ENCODE peak calls at places on chromosomes 16 and 17, in six cellular contexts. Z is HepG2, R is GM12878, G is A549, O is K562, H is upper lobe of left lung. U is an unnamed sample.

GRCh38 chr16:66618588-66618987 is 14.1 kb downstream of the CMTM3 start:
- ATAC-seq in Z (no peak), R (no peak), G (peak; percentile 32), O (peak; percentile 12), H (no peak), U (peak; percentile 80)

GRCh38 chr16:88062341-88062861 is 111.2 kb downstream of the BANP start:
- ATAC-seq in Z (no peak), R (no peak), G (no peak), O (no peak), H (no peak), U (peak; percentile 81)

GRCh38 chr17:15900871-15901270 is 44.1 kb upstream of the ADORA2B start:
- ATAC-seq in Z (no peak), R (peak; percentile 89), G (peak; percentile 39), O (no peak), H (no peak), U (no peak)

GRCh38 chr17:67194134-67194533 is 50.9 kb downstream of the HELZ start:
- ATAC-seq in Z (peak; percentile 44), R (no peak), G (peak; percentile 47), O (no peak), H (no peak), U (peak; percentile 46)

GRCh38 chr17:9842057-9842758 is 16.5 kb downstream of the GLP2R start:
- ATAC-seq in Z (peak; percentile 89), R (no peak), G (peak; percentile 68), O (no peak), H (peak; percentile 55), U (peak; percentile 88)

GRCh38 chr17:55327225-55328088 is 62.7 kb downstream of the HLF start:
- ATAC-seq in Z (peak; percentile 65), R (no peak), G (peak; percentile 61), O (no peak), H (no peak), U (no peak)

GRCh38 chr17:28901866-28902818 is 737 bp downstream of the DHRS13 start:
- ATAC-seq in Z (peak; percentile 61), R (peak; percentile 42), G (peak; percentile 45), O (peak; percentile 50), H (no peak), U (peak; percentile 53)

GRCh38 chr17:46154151-46154816 is 38.9 kb downstream of the KANSL1 start:
- ATAC-seq in Z (no peak), R (no peak), G (peak; percentile 17), O (peak; percentile 4), H (no peak), U (no peak)

GRCh38 chr17:518047-518735 is 165.6 kb upstream of the RPH3AL start:
- ATAC-seq in Z (no peak), R (no peak), G (no peak), O (no peak), H (no peak), U (no peak)

GRCh38 chr16:30604316-30604947 is 5.8 kb downstream of the ZNF689 start:
- ATAC-seq in Z (peak; percentile 35), R (no peak), G (no peak), O (no peak), H (peak; percentile 56), U (no peak)

GRCh38 chr17:39716073-39716818 is 14.1 kb downstream of the MIEN1 start:
- ATAC-seq in Z (peak; percentile 13), R (no peak), G (no peak), O (no peak), H (no peak), U (no peak)

GRCh38 chr17:73944366-73944765 is 259.1 kb upstream of the RPL38 start:
- ATAC-seq in Z (no peak), R (no peak), G (no peak), O (no peak), H (no peak), U (no peak)

GRCh38 chr17:64085650-64086005 is 44.3 kb downstream of the ERN1 start:
- ATAC-seq in Z (no peak), R (no peak), G (no peak), O (peak; percentile 62), H (no peak), U (no peak)

DNA sequence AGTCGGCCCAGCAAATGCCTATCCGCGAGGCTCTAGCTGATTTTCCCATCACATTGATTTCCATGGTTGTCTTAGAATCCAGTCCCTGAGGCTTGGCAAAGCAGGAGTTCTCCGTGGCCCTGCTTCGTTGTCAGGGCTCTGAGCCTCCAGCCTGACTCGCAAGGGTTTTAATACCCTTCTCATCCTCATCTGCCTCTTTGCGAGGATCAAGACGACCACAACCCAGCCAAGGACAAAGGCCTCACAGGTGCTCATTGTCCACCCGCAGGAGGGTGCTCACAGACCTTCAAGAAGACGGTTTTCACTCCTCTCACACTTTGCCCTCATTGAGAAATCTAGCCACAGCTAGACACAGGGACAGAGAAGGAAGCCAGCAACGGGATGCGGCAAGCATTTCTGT is 610.8 kb downstream of the KCNJ18 start:
- ATAC-seq in Z (no peak), R (no peak), G (no peak), O (no peak), H (no peak), U (no peak)
- H3K9me3 ChIP-seq in Z (no peaks in the 10 kb centered on the region), R (no peaks in the 10 kb centered on the region), G (peaks cover 4% of the 10 kb centered on the region), O (peaks cover 11% of the 10 kb centered on the region), H (peaks cover 34% of the 10 kb centered on the region), U (no peaks in the 10 kb centered on the region)

DNA sequence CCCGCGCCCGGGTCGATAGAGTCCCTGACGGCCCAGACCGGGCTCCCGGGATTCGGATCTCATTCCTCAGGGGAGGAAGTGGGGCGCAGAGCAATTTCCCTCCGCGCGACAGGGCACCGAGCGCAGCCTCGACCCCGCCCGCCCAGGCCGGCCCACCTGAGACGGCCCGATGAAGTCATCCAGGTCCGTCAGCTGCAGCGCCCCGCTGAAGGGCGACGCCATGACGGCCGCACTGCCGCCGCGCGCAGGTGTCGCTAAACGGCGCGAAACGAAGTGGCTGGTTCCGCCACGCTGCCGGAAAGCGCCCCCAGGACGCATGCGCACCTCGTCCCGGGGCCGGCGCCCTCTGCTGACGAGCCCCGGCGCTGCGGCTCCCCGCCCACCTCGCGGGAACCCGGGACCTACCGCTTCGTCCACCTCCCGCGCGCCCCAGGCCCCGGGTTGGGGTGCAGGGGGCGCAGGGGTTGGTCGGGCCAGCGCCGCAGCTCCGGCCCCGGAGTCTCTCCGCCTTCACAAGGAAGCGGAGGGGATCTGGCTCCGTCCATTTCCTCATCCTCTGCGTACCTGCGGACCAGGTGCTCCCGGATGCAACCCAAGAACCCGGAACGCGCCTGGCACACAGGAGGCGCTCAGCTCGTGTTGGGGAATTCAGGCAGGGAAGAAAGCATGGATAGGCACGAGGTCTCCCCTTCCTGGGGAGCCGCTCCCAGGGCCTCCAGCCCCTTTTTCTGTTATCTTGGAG is at the start of gene CIAO3:
- ATAC-seq in Z (peak; percentile 85), R (peak; percentile 89), G (peak; percentile 75), O (peak; percentile 93), H (peak; percentile 91), U (peak; percentile 92)
- TF ChIP-seq EP300 in Z (no peak), R (no peak), G (no peak), O (peak; percentile 10), H (peak; percentile 98), U (no peak)

GRCh38 chr16:9481749-9482148 is 390.3 kb downstream of the HAPSTR1 start:
- ATAC-seq in Z (no peak), R (no peak), G (no peak), O (no peak), H (no peak), U (no peak)

GRCh38 chr16:9479008-9479407 is 387.6 kb downstream of the HAPSTR1 start:
- ATAC-seq in Z (no peak), R (no peak), G (no peak), O (no peak), H (no peak), U (no peak)

GRCh38 chr16:9484436-9484835 is 393.0 kb downstream of the HAPSTR1 start:
- ATAC-seq in Z (no peak), R (no peak), G (no peak), O (no peak), H (no peak), U (no peak)

GRCh38 chr16:9476744-9477143 is 385.3 kb downstream of the HAPSTR1 start:
- ATAC-seq in Z (no peak), R (peak; percentile 47), G (no peak), O (no peak), H (no peak), U (no peak)

GRCh38 chr16:9480503-9480902 is 389.1 kb downstream of the HAPSTR1 start:
- ATAC-seq in Z (no peak), R (no peak), G (no peak), O (no peak), H (no peak), U (no peak)
- H3K9me3 ChIP-seq in Z (no peaks in the 10 kb centered on the region), R (no peaks in the 10 kb centered on the region), G (no peaks in the 10 kb centered on the region), O (no peaks in the 10 kb centered on the region), H (no peaks in the 10 kb centered on the region), U (no peaks in the 10 kb centered on the region)

GRCh38 chr17:44108440-44109311 is 14.8 kb downstream of the HDAC5 start:
- ATAC-seq in Z (peak; percentile 78), R (no peak), G (peak; percentile 79), O (peak; percentile 73), H (peak; percentile 75), U (peak; percentile 92)
- TF ChIP-seq EP300 in Z (no peak), R (no peak), G (peak; percentile 34), O (no peak), H (no peak), U (no peak)

DNA sequence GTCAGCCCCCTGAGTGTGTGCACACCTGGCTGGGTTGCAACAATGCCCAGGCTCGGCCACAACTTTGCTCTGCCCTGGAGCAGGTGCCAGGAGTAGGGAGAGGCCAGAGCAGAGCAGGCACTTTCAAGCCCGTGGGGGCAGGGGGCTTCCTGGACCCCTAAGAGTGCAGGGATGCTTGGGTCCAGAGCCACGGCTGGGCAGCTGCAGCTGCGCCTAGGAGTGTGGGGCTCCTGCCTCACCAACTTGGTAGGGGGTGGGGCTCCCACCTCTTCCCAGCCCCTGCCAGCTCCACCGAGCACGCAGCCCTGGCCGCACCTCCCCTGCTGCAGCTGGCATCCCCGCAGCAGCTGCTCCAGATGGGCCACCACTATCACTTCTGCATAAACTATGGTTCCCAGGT is 7.8 kb downstream of the OR3A2 start:
- ATAC-seq in Z (no peak), R (no peak), G (no peak), O (no peak), H (no peak), U (no peak)
- H3K9me3 ChIP-seq in Z (no peaks in the 10 kb centered on the region), R (no peaks in the 10 kb centered on the region), G (peaks cover 2% of the 10 kb centered on the region), O (no peaks in the 10 kb centered on the region), H (peaks cover 8% of the 10 kb centered on the region), U (no peaks in the 10 kb centered on the region)

DNA sequence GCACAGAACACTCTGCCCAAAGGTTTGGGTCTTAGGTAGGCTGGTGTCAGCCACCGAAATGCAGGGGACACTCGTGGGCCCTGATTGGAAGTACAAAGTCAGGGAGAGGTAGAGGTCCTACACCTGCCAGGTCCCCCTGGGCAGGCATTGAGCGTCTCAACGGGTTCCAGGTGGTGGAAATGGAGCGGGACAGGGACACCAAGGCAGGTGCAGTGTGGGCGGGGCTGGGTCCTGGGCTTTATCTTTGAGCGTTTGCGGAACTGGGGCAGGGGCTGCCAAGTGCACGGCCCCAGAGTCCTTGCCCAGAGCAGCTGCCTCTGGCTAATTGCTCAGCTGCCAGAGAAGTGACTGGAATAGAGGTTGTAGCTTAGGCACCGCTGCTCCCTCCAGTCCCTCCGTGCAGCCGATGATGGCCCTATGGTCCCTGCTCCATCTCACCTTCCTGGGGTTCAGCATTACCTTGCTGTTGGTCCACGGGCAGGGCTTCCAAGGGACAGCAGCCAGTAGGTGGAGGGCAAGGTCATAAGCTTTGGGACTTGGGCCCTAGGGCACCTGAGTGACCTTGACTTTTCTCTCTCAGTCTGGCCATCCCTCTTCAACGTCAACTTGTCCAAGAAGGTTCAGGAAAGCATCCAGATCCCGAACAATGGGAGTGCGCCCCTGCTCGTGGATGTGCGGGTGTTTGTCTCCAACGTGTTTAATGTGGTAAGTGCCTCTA is at the start of gene ZACN:
- ATAC-seq in Z (no peak), R (no peak), G (no peak), O (no peak), H (no peak), U (no peak)
- TF ChIP-seq EP300 in Z (no peak), R (no peak), G (no peak), O (no peak), H (no peak), U (no peak)